ENCODE peak calls at places on chromosomes 16 and 17, in four cellular contexts. O is CD4-positive, alpha-beta T cell; K is MM.1S; C is right atrium auricular region. N is an unnamed sample.
A peak's percentile ranks its signal among the peaks of the same experiment; 100 is the strongest.

GRCh38 chr16:22240023-22240697 is 34.1 kb downstream of the EEF2K start:
- DNase-seq in O (no peak), K (no peak), C (no peak), N (no peak)

GRCh38 chr17:82913304-82914043 is 73.7 kb upstream of the ZNF750 start:
- DNase-seq in O (no peak), K (no peak), C (no peak), N (no peak)

GRCh38 chr17:71922439-71922838 is 198.4 kb upstream of the SOX9 start:
- DNase-seq in O (no peak), K (peak; percentile 30), C (no peak), N (no peak)

GRCh38 chr16:75433732-75434413 is 570 bp upstream of the CFDP1 start:
- DNase-seq in O (no peak), K (peak; percentile 66), C (peak; percentile 81), N (peak; percentile 82)

GRCh38 chr16:69762843-69763556 is 868 bp downstream of the WWP2 start:
- DNase-seq in O (no peak), K (peak; percentile 43), C (no peak), N (no peak)

GRCh38 chr17:62801553-62801952 is 6.6 kb downstream of the MARCHF10 start:
- DNase-seq in O (no peak), K (no peak), C (no peak), N (no peak)

GRCh38 chr16:87343753-87344050 is 26.5 kb upstream of the C16orf95 start:
- DNase-seq in O (no peak), K (no peak), C (no peak), N (no peak)

GRCh38 chr16:47358816-47359215 is 102.0 kb downstream of the ITFG1 start:
- DNase-seq in O (no peak), K (no peak), C (no peak), N (no peak)

GRCh38 chr16:88650749-88651275 is at the start of gene CYBA:
- DNase-seq in O (peak; percentile 64), K (peak; percentile 72), C (peak; percentile 66), N (peak; percentile 97)

GRCh38 chr16:68645494-68646388 is 631 bp downstream of the CDH3 start:
- DNase-seq in O (no peak), K (no peak), C (no peak), N (no peak)

GRCh38 chr16:79571065-79571697 is 29.4 kb downstream of the MAF start:
- DNase-seq in O (no peak), K (no peak), C (no peak), N (no peak)

GRCh38 chr16:72168365-72168764 is 3.6 kb downstream of the PMFBP1 start:
- DNase-seq in O (no peak), K (no peak), C (no peak), N (no peak)

GRCh38 chr16:89442588-89442987 is 47.8 kb downstream of the ANKRD11 start:
- DNase-seq in O (no peak), K (no peak), C (no peak), N (no peak)

GRCh38 chr16:80599466-80599865 is 58.7 kb downstream of the DYNLRB2 start:
- DNase-seq in O (no peak), K (no peak), C (no peak), N (no peak)

GRCh38 chr16:29825145-29826044 is 5.1 kb downstream of the MVP start:
- DNase-seq in O (no peak), K (peak; percentile 51), C (peak; percentile 81), N (peak; percentile 81)

GRCh38 chr16:62035115-62036092 is 834 bp downstream of the CDH8 start:
- DNase-seq in O (no peak), K (no peak), C (no peak), N (no peak)

GRCh38 chr17:6471531-6472465 is 27.5 kb downstream of the PIMREG start:
- DNase-seq in O (no peak), K (no peak), C (no peak), N (no peak)

GRCh38 chr17:78532311-78532710 is 44.9 kb downstream of the DNAH17 start:
- DNase-seq in O (no peak), K (no peak), C (no peak), N (no peak)

GRCh38 chr17:71438631-71439146 is 682.1 kb upstream of the SOX9 start:
- DNase-seq in O (no peak), K (no peak), C (no peak), N (no peak)

GRCh38 chr17:10126554-10127493 is 71.6 kb downstream of the GAS7 start:
- DNase-seq in O (no peak), K (no peak), C (peak; percentile 77), N (no peak)

GRCh38 chr17:74194682-74195081 is 8.8 kb upstream of the RPL38 start:
- DNase-seq in O (no peak), K (no peak), C (no peak), N (no peak)

GRCh38 chr16:9151597-9151996 is 60.2 kb downstream of the HAPSTR1 start:
- DNase-seq in O (no peak), K (peak; percentile 45), C (no peak), N (no peak)

GRCh38 chr16:72012607-72013006 is 4.1 kb downstream of the DHODH start:
- DNase-seq in O (no peak), K (no peak), C (no peak), N (no peak)

GRCh38 chr17:859461-860195 is 77.5 kb downstream of the MRM3 start:
- DNase-seq in O (no peak), K (no peak), C (no peak), N (no peak)

GRCh38 chr17:55444471-55445441 is 23.1 kb upstream of the MMD start:
- DNase-seq in O (no peak), K (no peak), C (no peak), N (peak; percentile 47)

GRCh38 chr16:82456683-82457082 is 170.1 kb upstream of the CDH13 start:
- DNase-seq in O (no peak), K (peak; percentile 39), C (no peak), N (peak; percentile 66)

GRCh38 chr17:63171428-63172205 is 205.6 kb downstream of the TANC2 start:
- DNase-seq in O (no peak), K (no peak), C (no peak), N (no peak)

GRCh38 chr16:56684256-56684925 is 2.1 kb downstream of the MT1X start:
- DNase-seq in O (no peak), K (no peak), C (no peak), N (no peak)

GRCh38 chr16:55559233-55559632 is 7.3 kb upstream of the CAPNS2 start:
- DNase-seq in O (no peak), K (no peak), C (no peak), N (no peak)

GRCh38 chr17:489758-490329 is 137.2 kb upstream of the RPH3AL start:
- DNase-seq in O (peak; percentile 57), K (no peak), C (no peak), N (peak; percentile 50)

GRCh38 chr16:51994597-51994996 is 552.3 kb downstream of the TOX3 start:
- DNase-seq in O (no peak), K (peak; percentile 9), C (no peak), N (no peak)

GRCh38 chr16:88202207-88202745 is 180.5 kb upstream of the ZNF469 start:
- DNase-seq in O (no peak), K (no peak), C (no peak), N (no peak)

GRCh38 chr17:47875011-47875471 is 21.0 kb upstream of the SP2 start:
- DNase-seq in O (no peak), K (no peak), C (no peak), N (no peak)

GRCh38 chr16:75555213-75555706 is 792 bp downstream of the TMEM231 start:
- DNase-seq in O (no peak), K (peak; percentile 40), C (peak; percentile 88), N (peak; percentile 68)

GRCh38 chr16:80045944-80046660 is 445.6 kb upstream of the MAF start:
- DNase-seq in O (no peak), K (no peak), C (no peak), N (no peak)

GRCh38 chr17:31390748-31391495 is 553 bp upstream of the RAB11FIP4 start:
- DNase-seq in O (no peak), K (no peak), C (peak; percentile 55), N (no peak)

GRCh38 chr17:79951361-79952264 is 84.1 kb downstream of the TBC1D16 start:
- DNase-seq in O (no peak), K (no peak), C (no peak), N (no peak)

GRCh38 chr16:1106659-1107058 is 10.6 kb upstream of the C1QTNF8 start:
- DNase-seq in O (no peak), K (no peak), C (no peak), N (no peak)

GRCh38 chr16:1107731-1108130 is 11.7 kb upstream of the C1QTNF8 start:
- DNase-seq in O (no peak), K (no peak), C (no peak), N (no peak)

GRCh38 chr16:1103649-1104005 is 7.6 kb upstream of the C1QTNF8 start:
- DNase-seq in O (no peak), K (no peak), C (no peak), N (no peak)

GRCh38 chr16:1107141-1107540 is 11.1 kb upstream of the C1QTNF8 start:
- DNase-seq in O (no peak), K (no peak), C (no peak), N (no peak)

GRCh38 chr16:1105888-1106620 is 10.0 kb upstream of the C1QTNF8 start:
- DNase-seq in O (peak; percentile 20), K (no peak), C (no peak), N (peak; percentile 68)
- TF ChIP-seq CTCF in O (peak; percentile 39), K (peak; percentile 42), C (peak; percentile 91), N (peak; percentile 71)

GRCh38 chr17:8791248-8791909 is 7.8 kb downstream of the MFSD6L start:
- DNase-seq in O (no peak), K (no peak), C (no peak), N (no peak)
- TF ChIP-seq CTCF in O (no peak), K (peak; percentile 9), C (no peak), N (no peak)

GRCh38 chr17:68601565-68602266 is 549 bp upstream of the FAM20A start:
- DNase-seq in O (no peak), K (no peak), C (no peak), N (no peak)

GRCh38 chr17:68599091-68599872 is 1.9 kb downstream of the FAM20A start:
- DNase-seq in O (no peak), K (no peak), C (no peak), N (no peak)

GRCh38 chr17:68599873-68600122 is 1.4 kb downstream of the FAM20A start:
- DNase-seq in O (no peak), K (no peak), C (no peak), N (no peak)

GRCh38 chr17:68600881-68601564 is at the start of gene FAM20A:
- DNase-seq in O (no peak), K (no peak), C (no peak), N (no peak)

DNA sequence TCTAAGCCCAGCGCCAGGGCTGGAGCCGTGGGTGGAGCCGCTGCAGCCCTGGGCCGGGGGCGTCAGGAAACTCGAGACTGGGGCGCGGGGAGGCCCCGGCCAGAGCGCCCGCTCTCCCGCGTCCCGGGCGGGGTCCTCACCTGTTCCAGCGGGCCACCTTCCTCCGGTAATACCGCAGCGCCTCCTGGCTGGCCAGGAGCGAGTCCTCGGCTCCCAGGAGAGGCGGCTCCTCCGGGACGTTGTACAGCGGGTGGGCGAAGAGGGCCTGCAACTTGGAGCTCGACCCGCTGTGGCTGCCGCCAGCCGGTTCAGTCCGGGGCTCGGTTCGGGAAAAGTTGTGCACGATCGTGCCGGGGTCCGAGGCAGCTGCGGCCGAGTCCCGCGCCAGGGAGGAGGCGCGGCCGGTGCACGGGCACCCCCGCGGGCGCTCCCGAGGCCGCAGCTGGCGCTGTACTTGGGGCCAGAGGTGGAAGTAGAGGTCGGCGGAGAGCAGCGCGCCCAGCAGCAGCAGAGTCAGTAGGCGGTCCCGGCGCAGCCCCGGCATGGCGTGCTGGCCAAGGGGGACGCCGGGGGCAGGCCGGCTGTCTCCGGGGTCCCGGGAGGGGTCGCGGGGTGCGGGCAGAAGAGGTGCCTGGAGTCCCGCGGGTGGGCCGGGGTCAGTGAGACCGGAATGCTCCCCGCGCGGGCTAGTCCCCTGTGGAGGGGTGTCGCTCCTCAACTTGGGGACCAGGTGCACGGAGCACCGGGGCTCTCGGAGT is 865 bp downstream of the FAM20A start:
- DNase-seq in O (no peak), K (no peak), C (no peak), N (no peak)
- TF ChIP-seq CTCF in O (no peak), K (peak; percentile 3), C (peak; percentile 67), N (peak; percentile 7)

GRCh38 chr16:600781-601180 is 10.9 kb downstream of the RAB40C start:
- DNase-seq in O (no peak), K (no peak), C (no peak), N (no peak)
- TF ChIP-seq CTCF in O (no peak), K (no peak), C (no peak), N (peak; percentile 35)

N was measured in GM10248.